ENCODE peak calls at places on chromosome 4, in seven cellular contexts. Y, J, M, B, Q, P and S are unnamed samples.

GRCh38 chr4:87002682-87003043 is 67.9 kb downstream of the AFF1 start:
- DNase-seq in Y (no peak), J (no peak), M (no peak), B (no peak), Q (no peak), P (no peak), S (no peak)

GRCh38 chr4:15811703-15812325 is 33.7 kb downstream of the CD38 start:
- DNase-seq in Y (no peak), J (no peak), M (no peak), B (no peak), Q (no peak), P (no peak), S (no peak)

GRCh38 chr4:177214935-177215334 is 94.7 kb upstream of the NEIL3 start:
- DNase-seq in Y (no peak), J (no peak), M (no peak), B (no peak), Q (no peak), P (no peak), S (no peak)

GRCh38 chr4:43316813-43317212 is 424.3 kb downstream of the GRXCR1 start:
- DNase-seq in Y (no peak), J (no peak), M (no peak), B (no peak), Q (no peak), P (peak; percentile 1), S (no peak)

GRCh38 chr4:67152976-67153375 is 392.3 kb downstream of the CENPC start:
- DNase-seq in Y (no peak), J (no peak), M (no peak), B (no peak), Q (no peak), P (no peak), S (no peak)

GRCh38 chr4:2843909-2844584 is 403 bp downstream of the ADD1 start:
- DNase-seq in Y (peak; percentile 57), J (no peak), M (no peak), B (peak; percentile 21), Q (peak; percentile 74), P (no peak), S (no peak)

GRCh38 chr4:1171306-1172227 is 816 bp downstream of the SPON2 start:
- DNase-seq in Y (no peak), J (no peak), M (peak; percentile 67), B (no peak), Q (no peak), P (no peak), S (peak; percentile 64)

GRCh38 chr4:30808266-30808665 is 88.1 kb downstream of the PCDH7 start:
- DNase-seq in Y (no peak), J (no peak), M (no peak), B (no peak), Q (no peak), P (no peak), S (no peak)

GRCh38 chr4:112007361-112007760 is 137.9 kb upstream of the FAM241A start:
- DNase-seq in Y (no peak), J (no peak), M (no peak), B (no peak), Q (no peak), P (no peak), S (no peak)

GRCh38 chr4:38753021-38753806 is 29.6 kb downstream of the TLR10 start:
- DNase-seq in Y (peak; percentile 50), J (no peak), M (no peak), B (peak; percentile 72), Q (peak; percentile 59), P (peak; percentile 38), S (no peak)

GRCh38 chr4:142021181-142021580 is 384.8 kb downstream of the IL15 start:
- DNase-seq in Y (no peak), J (no peak), M (no peak), B (no peak), Q (no peak), P (no peak), S (no peak)

GRCh38 chr4:8647626-8648025 is 55.1 kb downstream of the CPZ start:
- DNase-seq in Y (no peak), J (peak; percentile 25), M (no peak), B (no peak), Q (no peak), P (no peak), S (no peak)

GRCh38 chr4:8651661-8652180 is 59.2 kb downstream of the CPZ start:
- DNase-seq in Y (no peak), J (peak; percentile 26), M (no peak), B (no peak), Q (peak; percentile 4), P (no peak), S (no peak)

GRCh38 chr4:8648816-8649630 is 56.5 kb downstream of the CPZ start:
- DNase-seq in Y (no peak), J (peak; percentile 25), M (no peak), B (no peak), Q (no peak), P (no peak), S (no peak)

GRCh38 chr4:8648296-8648695 is 55.7 kb downstream of the CPZ start:
- DNase-seq in Y (no peak), J (no peak), M (no peak), B (no peak), Q (no peak), P (no peak), S (no peak)

DNA sequence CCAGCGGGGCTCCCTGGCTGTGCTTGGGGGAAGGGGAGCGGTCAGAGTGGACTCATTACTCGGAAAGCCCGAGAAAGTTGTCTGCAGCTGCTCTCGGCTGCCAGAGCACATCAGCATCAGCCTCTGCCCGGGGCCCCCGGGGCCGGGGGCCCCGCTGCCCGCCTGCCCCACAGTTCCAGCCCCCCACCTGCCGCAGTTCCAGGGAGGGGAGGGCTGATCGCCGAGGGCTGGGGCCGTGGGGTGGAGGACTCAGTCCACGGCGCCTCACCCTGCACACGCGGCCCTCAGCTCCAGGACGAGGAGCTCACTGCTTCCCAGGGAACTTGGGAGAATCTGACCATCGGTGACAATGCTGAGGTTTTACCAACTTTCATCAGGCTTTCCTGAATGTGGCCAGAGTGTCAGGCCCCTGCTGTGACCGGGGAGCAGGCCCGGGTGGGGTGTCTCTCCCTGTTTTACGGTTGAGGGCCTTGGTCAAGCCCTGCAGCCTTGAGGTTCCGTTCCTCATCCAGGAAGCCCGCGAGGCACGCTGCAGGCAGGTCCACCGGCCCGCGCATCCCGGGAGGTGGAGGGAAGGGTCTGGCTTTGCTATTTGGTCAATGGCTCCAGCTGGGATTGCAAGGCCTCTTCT is 57.2 kb downstream of the CPZ start:
- DNase-seq in Y (no peak), J (peak; percentile 27), M (no peak), B (no peak), Q (no peak), P (no peak), S (no peak)
- H3K27me3 ChIP-seq in Y (no peaks in the 10 kb centered on the region), J (no peaks in the 10 kb centered on the region), M (no peaks in the 10 kb centered on the region), B (no peaks in the 10 kb centered on the region), Q (no peaks in the 10 kb centered on the region), P (peaks cover 83% of the 10 kb centered on the region), S (no peaks in the 10 kb centered on the region)

GRCh38 chr4:186240452-186240847 is 13.1 kb downstream of the KLKB1 start:
- DNase-seq in Y (no peak), J (no peak), M (no peak), B (no peak), Q (no peak), P (no peak), S (no peak)
- H3K27me3 ChIP-seq in Y (no peaks in the 10 kb centered on the region), J (no peaks in the 10 kb centered on the region), M (no peaks in the 10 kb centered on the region), B (no peaks in the 10 kb centered on the region), Q (no peaks in the 10 kb centered on the region), P (no peaks in the 10 kb centered on the region), S (no peaks in the 10 kb centered on the region)

GRCh38 chr4:108171541-108172230 is 3.0 kb upstream of the LEF1 start:
- DNase-seq in Y (peak; percentile 15), J (no peak), M (peak; percentile 56), B (peak; percentile 91), Q (no peak), P (no peak), S (peak; percentile 72)
- H3K27me3 ChIP-seq in Y (no peaks in the 10 kb centered on the region), J (peaks cover 20% of the 10 kb centered on the region), M (peaks cover 11% of the 10 kb centered on the region), B (peaks cover 10% of the 10 kb centered on the region), Q (peaks cover 20% of the 10 kb centered on the region), P (peaks cover 45% of the 10 kb centered on the region), S (peaks cover 14% of the 10 kb centered on the region)

GRCh38 chr4:173516621-173517612 is 13.1 kb downstream of the HAND2 start:
- DNase-seq in Y (no peak), J (no peak), M (no peak), B (no peak), Q (no peak), P (no peak), S (no peak)
- H3K27me3 ChIP-seq in Y (no peaks in the 10 kb centered on the region), J (peaks cover 52% of the 10 kb centered on the region), M (peaks cover 100% of the 10 kb centered on the region), B (peaks cover 24% of the 10 kb centered on the region), Q (peaks cover 66% of the 10 kb centered on the region), P (peaks cover 62% of the 10 kb centered on the region), S (peaks cover 85% of the 10 kb centered on the region)

GRCh38 chr4:126512998-126513397 is 1119.8 kb upstream of the INTU start:
- DNase-seq in Y (no peak), J (no peak), M (no peak), B (no peak), Q (no peak), P (no peak), S (no peak)

GRCh38 chr4:126513596-126513995 is 1119.2 kb upstream of the INTU start:
- DNase-seq in Y (no peak), J (no peak), M (no peak), B (no peak), Q (no peak), P (no peak), S (no peak)
- H3K27me3 ChIP-seq in Y (no peaks in the 10 kb centered on the region), J (no peaks in the 10 kb centered on the region), M (no peaks in the 10 kb centered on the region), B (no peaks in the 10 kb centered on the region), Q (no peaks in the 10 kb centered on the region), P (no peaks in the 10 kb centered on the region), S (no peaks in the 10 kb centered on the region)

DNA sequence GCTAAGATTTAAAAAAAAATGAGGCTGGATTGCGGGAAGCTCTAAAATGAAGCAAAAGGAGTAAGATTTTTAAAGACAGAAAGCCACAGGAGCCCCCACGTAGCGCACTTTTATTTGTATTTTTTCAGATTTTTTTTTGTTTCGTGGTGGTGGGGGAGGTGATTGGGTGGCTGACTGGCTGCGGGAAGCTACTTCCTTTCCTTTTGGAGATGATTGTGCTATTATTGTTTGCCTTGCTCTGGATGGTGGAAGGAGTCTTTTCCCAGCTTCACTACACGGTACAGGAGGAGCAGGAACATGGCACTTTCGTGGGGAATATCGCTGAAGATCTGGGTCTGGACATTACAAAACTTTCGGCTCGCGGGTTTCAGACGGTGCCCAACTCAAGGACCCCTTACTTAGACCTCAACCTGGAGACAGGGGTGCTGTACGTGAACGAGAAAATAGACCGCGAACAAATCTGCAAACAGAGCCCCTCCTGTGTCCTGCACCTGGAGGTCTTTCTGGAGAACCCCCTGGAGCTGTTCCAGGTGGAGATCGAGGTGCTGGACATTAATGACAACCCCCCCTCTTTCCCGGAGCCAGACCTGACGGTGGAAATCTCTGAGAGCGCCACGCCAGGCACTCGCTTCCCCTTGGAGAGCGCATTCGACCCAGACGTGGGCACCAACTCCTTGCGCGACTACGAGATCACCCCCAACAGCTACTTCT is 993 bp downstream of the PCDH10 start:
- DNase-seq in Y (no peak), J (no peak), M (no peak), B (no peak), Q (no peak), P (no peak), S (no peak)
- H3K27me3 ChIP-seq in Y (peaks cover 3% of the 10 kb centered on the region), J (no peaks in the 10 kb centered on the region), M (peaks cover 78% of the 10 kb centered on the region), B (peaks cover 26% of the 10 kb centered on the region), Q (peaks cover 44% of the 10 kb centered on the region), P (peaks cover 8% of the 10 kb centered on the region), S (peaks cover 7% of the 10 kb centered on the region)

GRCh38 chr4:125313497-125313896 is 1.3 kb upstream of the FAT4 start:
- DNase-seq in Y (peak; percentile 31), J (no peak), M (no peak), B (peak; percentile 87), Q (peak; percentile 14), P (peak; percentile 83), S (peak; percentile 28)
- H3K27me3 ChIP-seq in Y (no peaks in the 10 kb centered on the region), J (no peaks in the 10 kb centered on the region), M (peaks cover 66% of the 10 kb centered on the region), B (no peaks in the 10 kb centered on the region), Q (peaks cover 8% of the 10 kb centered on the region), P (peaks cover 6% of the 10 kb centered on the region), S (peaks cover 4% of the 10 kb centered on the region)